ENCODE peak calls at places on chromosomes 4 and X, in ten cellular contexts. P, Y, O, L, A, T, U, J, E and S are unnamed samples.

GRCh38 chr4:119300388-119301131 is 21.4 kb downstream of the FABP2 start:
- DNase-seq in L (peak), P (peak), J (peak), Y (peak), U (peak), A (peak), E (peak), T (peak), O (peak), S (peak)

GRCh38 chr4:186643501-186644315 is 79.9 kb downstream of the FAT1 start:
- DNase-seq in Y (no peak), U (peak), L (no peak), P (no peak), E (no peak), A (peak), T (no peak), O (no peak), J (no peak), S (peak)

GRCh38 chr4:78070731-78071282 is 13.7 kb downstream of the FRAS1 start:
- DNase-seq in P (no peak), A (no peak), L (no peak), J (no peak), Y (no peak), U (no peak), E (no peak), O (no peak), T (no peak), S (no peak)

GRCh38 chr4:61276034-61276433 is 75.9 kb downstream of the ADGRL3 start:
- DNase-seq in A (no peak), E (no peak), P (no peak), T (no peak), U (no peak), O (no peak), L (no peak), Y (no peak), J (no peak), S (no peak)

GRCh38 chr4:176534566-176534965 is 214.8 kb downstream of the SPCS3 start:
- DNase-seq in U (peak), A (peak), P (no peak), J (no peak), T (no peak), E (peak), Y (no peak), O (no peak), L (no peak), S (peak)

GRCh38 chr4:173168396-173169177 is at the start of gene GALNT7:
- DNase-seq in T (peak), U (peak), A (peak), E (no peak), J (no peak), O (peak), Y (peak), L (peak), P (peak), S (peak)

GRCh38 chrX:23907496-23908218 is at the start of the genes APOO and CXorf58:
- DNase-seq in U (peak), O (peak), L (peak), P (peak), T (peak), E (peak), J (peak), Y (peak), A (peak), S (peak)

GRCh38 chr4:139469869-139470268 is 15.9 kb downstream of the RAB33B start:
- DNase-seq in U (no peak), O (no peak), P (no peak), A (no peak), Y (no peak), J (no peak), L (no peak), T (no peak), E (no peak), S (no peak)

GRCh38 chr4:76307670-76308014 is 1.1 kb downstream of the STBD1 start:
- DNase-seq in A (no peak), T (no peak), E (no peak), O (no peak), P (no peak), Y (no peak), L (no peak), J (no peak), U (no peak), S (no peak)
- H3K4me3 ChIP-seq in A (peak), T (peak), E (peak), O (peak), P (peak), Y (no peak), L (peak), J (peak), U (peak), S (peak)

DNA sequence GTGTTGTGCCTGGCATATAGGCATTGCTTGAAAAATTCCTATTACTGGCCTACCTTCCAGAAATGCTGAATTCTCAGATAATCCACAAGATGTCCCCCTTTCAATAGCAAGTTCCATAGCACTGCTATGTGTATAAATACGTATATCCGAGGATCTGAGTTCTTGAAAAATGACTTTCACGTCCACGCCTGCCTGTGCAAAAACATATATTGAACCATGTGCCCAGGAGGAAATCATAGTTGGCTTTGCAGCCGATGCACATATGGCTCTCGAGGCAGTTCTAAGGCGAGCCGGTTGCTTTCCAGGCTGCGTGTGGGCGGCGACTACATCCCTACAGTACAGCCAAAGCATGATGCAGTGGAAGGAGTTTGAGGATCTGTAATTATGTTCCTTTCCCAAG is 55.4 kb upstream of the ESX1 start:
- DNase-seq in A (peak), E (no peak), L (no peak), O (no peak), Y (no peak), P (no peak), J (no peak), U (peak), T (no peak), S (peak)
- H3K4me3 ChIP-seq in A (no peak), E (peak), L (no peak), O (no peak), Y (no peak), P (no peak), J (peak), U (peak), T (no peak), S (peak)

DNA sequence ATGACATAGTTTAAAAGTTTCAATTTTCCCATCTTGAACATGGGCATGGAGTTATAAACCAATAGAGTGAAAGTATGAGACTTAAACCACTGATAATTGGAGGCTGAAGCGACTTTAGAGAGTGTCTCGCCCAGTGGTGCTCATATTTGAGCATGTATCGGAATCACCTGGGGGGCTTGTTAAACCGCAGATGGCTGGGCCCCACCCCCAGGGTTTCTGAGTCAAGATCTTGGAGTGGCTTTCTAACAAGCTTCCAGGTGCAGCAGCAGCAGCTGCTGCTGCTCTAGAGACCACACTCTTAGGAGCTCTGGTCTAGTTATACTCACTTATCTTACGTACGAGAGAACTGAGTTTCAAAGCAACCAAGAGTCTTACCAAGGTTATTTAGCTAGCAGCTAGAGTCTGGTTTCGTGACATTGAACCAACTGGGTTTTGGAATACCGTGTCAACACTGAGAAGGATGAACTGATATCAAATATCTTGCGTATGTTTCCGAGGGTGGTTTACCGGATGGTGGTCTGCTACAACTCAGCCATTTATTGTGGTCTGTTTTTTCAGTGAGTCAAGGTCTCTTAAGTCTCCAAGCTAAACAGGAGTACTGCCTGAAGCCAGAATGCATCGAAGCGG is 5.9 kb downstream of the PHEX start:
- DNase-seq in U (no peak), A (no peak), Y (no peak), P (no peak), E (no peak), L (no peak), O (no peak), J (no peak), T (no peak), S (no peak)
- H3K4me3 ChIP-seq in U (no peak), A (no peak), Y (no peak), P (no peak), E (no peak), L (no peak), O (no peak), J (no peak), T (no peak), S (no peak)

GRCh38 chrX:141180851-141181250 is 3.9 kb upstream of the LDOC1 start:
- DNase-seq in E (no peak), Y (no peak), T (no peak), A (no peak), U (no peak), L (no peak), O (no peak), J (no peak), P (no peak), S (no peak)
- H3K4me3 ChIP-seq in E (no peak), Y (no peak), T (no peak), A (no peak), U (no peak), L (no peak), O (no peak), J (no peak), P (no peak), S (no peak)

GRCh38 chr4:129218355-129218754 is 122.4 kb downstream of the C4orf33 start:
- DNase-seq in E (no peak), P (no peak), A (no peak), L (no peak), U (peak), Y (no peak), J (no peak), O (no peak), T (no peak), S (peak)
- H3K4me3 ChIP-seq in E (no peak), P (no peak), A (no peak), L (no peak), U (no peak), Y (no peak), J (peak), O (no peak), T (peak), S (no peak)

GRCh38 chr4:6916069-6916586 is 6.5 kb downstream of the TBC1D14 start:
- DNase-seq in J (no peak), E (no peak), Y (no peak), U (no peak), P (no peak), O (no peak), A (no peak), T (no peak), L (no peak), S (no peak)
- H3K4me3 ChIP-seq in J (no peak), E (no peak), Y (peak), U (no peak), P (no peak), O (no peak), A (no peak), T (no peak), L (no peak), S (no peak)